ENCODE peak calls at places on chromosomes 2 and 18, in four cellular contexts. J is esophagus squamous epithelium, I is AG09319, E is GM06990. M is an unnamed sample.
A peak's percentile ranks its signal among the peaks of the same experiment; 100 is the strongest.

GRCh38 chr18:29076645-29077044 is 899.7 kb upstream of the CDH2 start:
- DNase-seq in J (no peak), I (no peak), E (no peak), M (no peak)

GRCh38 chr2:59540864-59541263 is 1012.6 kb downstream of the BCL11A start:
- DNase-seq in E (no peak), I (no peak), J (no peak), M (no peak)

GRCh38 chr2:64731746-64732145 is 78.0 kb upstream of the SERTAD2 start:
- DNase-seq in J (no peak), I (no peak), E (no peak), M (no peak)

GRCh38 chr2:101188683-101189405 is 37.7 kb upstream of the TBC1D8 start:
- DNase-seq in E (no peak), J (no peak), I (no peak), M (peak; percentile 42)

GRCh38 chr2:127611076-127611925 is 34.7 kb upstream of the GPR17 start:
- DNase-seq in J (no peak), E (no peak), I (no peak), M (no peak)

GRCh38 chr18:73924836-73925235 is 222.8 kb downstream of the FBXO15 start:
- DNase-seq in J (no peak), I (no peak), E (no peak), M (no peak)

GRCh38 chr2:227395556-227395955 is 7.8 kb upstream of the SCYGR1 start:
- DNase-seq in E (no peak), J (no peak), I (no peak), M (no peak)

GRCh38 chr2:88177556-88177955 is 7.4 kb downstream of the THNSL2 start:
- DNase-seq in J (no peak), I (no peak), E (no peak), M (no peak)

GRCh38 chr2:27715318-27716165 is 51.9 kb downstream of the SLC4A1AP start:
- DNase-seq in E (peak; percentile 37), I (no peak), J (no peak), M (no peak)

GRCh38 chr18:6370886-6371635 is 43.6 kb downstream of the L3MBTL4 start:
- DNase-seq in E (no peak), I (no peak), J (no peak), M (peak; percentile 11)

GRCh38 chr2:166417669-166418068 is 41.9 kb upstream of the SCN9A start:
- DNase-seq in I (no peak), J (no peak), E (no peak), M (peak; percentile 58)

GRCh38 chr2:169711751-169712509 is 17.7 kb downstream of the PHOSPHO2 start:
- DNase-seq in E (no peak), I (no peak), J (no peak), M (no peak)

GRCh38 chr18:76348267-76349066 is 146.6 kb downstream of the ZNF516 start:
- DNase-seq in E (no peak), I (no peak), J (no peak), M (no peak)

GRCh38 chr18:26052497-26052896 is 37.9 kb downstream of the SS18 start:
- DNase-seq in I (no peak), E (no peak), J (no peak), M (no peak)

GRCh38 chr2:95268208-95269035 is 5.8 kb upstream of the PROM2 start:
- DNase-seq in I (no peak), J (no peak), E (no peak), M (no peak)

GRCh38 chr2:96942907-96943632 is 43.3 kb downstream of the FAM178B start:
- DNase-seq in I (no peak), E (no peak), J (no peak), M (no peak)

GRCh38 chr2:235551965-235552364 is 58.1 kb downstream of the AGAP1 start:
- DNase-seq in I (no peak), E (no peak), J (no peak), M (peak; percentile 70)

GRCh38 chr2:229713371-229714079 is 830 bp downstream of the DNER start:
- DNase-seq in E (peak; percentile 23), J (no peak), I (no peak), M (peak; percentile 56)

GRCh38 chr2:54310961-54311360 is 54.9 kb upstream of the TSPYL6 start:
- DNase-seq in J (no peak), E (no peak), I (no peak), M (no peak)

GRCh38 chr2:41963661-41964525 is 83.9 kb upstream of the PKDCC start:
- DNase-seq in I (no peak), E (no peak), J (no peak), M (no peak)

DNA sequence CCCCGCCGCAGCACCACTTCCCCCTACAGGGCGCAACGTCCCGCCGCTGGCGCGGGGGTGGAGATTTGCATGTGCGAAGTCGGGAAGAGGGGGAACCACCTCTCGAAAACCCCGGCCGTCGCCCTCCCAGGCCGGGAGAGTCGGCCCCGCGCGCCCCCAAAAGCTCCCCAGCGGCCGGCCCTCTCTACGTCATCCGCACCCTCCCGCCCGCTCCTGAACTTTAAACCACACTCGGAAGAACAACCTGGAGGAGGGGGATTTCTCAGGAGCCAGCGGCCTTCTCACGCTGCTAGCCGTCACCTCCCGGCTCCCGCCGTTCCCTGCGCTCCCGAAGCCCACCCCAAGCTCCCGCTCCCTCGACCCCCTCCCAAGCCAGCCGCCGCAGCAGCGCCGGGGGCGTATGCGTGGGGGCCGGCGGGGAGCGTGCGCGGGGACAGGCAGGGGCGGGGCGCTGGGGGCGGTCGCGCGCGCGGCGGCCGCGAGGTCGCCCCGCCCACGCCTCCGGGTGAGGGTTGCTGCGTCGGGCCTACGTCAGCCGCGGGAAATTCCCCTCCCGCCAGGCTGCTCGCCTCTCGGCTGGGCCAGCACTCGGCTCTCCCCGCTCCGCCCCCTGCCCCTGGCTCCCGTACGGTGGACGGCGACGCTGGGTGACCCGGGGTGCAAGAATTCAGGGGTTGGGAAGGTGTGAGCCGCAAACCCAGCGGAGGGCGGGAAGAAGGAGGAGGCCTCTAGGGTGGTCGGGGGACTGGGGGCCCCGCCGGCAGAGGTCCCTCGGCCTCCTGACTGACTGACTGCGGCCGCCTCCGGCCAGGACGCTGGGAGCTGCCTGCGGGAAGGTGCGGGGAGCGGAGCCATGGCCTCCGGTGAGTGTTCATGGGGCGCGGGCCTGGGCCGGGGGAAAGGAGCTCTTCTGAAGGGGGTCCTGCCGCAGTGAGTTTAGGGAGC is at the start of gene REL:
- DNase-seq in J (peak; percentile 45), E (peak; percentile 93), I (peak; percentile 74), M (peak; percentile 90)
- TF ChIP-seq CTCF in J (no peak), E (peak; percentile 27), I (peak; percentile 30), M (peak; percentile 11)

DNA sequence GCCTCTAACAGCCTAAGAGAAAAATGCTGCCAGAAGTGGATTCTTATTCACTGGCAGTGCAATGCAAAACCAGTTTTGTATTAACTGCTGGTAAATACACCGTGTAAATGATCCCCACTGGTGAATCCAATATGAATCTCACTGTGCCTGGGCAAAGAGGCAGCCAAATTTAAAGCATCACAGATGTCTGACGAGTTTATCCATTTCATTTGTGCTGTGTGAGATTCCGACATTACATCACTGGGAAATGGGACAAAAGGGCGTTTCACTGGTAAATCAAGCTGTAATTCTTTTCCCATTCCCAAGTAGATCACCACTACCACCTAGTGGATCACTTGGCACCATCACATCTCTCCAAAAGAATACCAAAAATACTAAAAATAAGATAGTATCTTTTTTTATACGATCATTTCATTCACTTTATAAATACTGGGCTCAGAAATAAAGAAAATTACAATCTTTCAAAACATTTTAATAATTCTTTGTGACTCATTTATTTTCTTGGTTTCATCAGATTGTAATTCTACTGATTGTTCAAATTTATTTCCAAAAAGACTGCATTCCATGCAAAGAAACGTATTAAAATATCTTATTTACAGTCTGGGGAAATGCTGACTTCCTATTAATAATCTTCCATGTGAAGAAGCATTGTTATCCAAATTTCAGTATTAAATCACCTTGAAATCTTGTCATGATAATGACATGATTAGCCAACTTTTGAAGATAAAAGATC is 125.6 kb downstream of the GRB14 start:
- DNase-seq in E (no peak), I (peak; percentile 8), J (no peak), M (peak; percentile 63)
- TF ChIP-seq CTCF in E (no peak), I (peak; percentile 62), J (peak; percentile 14), M (peak; percentile 68)

GRCh38 chr2:174343638-174344455 is 9.1 kb downstream of the SP9 start:
- DNase-seq in E (peak; percentile 13), I (no peak), J (no peak), M (no peak)
- TF ChIP-seq CTCF in E (no peak), I (no peak), J (no peak), M (no peak)

DNA sequence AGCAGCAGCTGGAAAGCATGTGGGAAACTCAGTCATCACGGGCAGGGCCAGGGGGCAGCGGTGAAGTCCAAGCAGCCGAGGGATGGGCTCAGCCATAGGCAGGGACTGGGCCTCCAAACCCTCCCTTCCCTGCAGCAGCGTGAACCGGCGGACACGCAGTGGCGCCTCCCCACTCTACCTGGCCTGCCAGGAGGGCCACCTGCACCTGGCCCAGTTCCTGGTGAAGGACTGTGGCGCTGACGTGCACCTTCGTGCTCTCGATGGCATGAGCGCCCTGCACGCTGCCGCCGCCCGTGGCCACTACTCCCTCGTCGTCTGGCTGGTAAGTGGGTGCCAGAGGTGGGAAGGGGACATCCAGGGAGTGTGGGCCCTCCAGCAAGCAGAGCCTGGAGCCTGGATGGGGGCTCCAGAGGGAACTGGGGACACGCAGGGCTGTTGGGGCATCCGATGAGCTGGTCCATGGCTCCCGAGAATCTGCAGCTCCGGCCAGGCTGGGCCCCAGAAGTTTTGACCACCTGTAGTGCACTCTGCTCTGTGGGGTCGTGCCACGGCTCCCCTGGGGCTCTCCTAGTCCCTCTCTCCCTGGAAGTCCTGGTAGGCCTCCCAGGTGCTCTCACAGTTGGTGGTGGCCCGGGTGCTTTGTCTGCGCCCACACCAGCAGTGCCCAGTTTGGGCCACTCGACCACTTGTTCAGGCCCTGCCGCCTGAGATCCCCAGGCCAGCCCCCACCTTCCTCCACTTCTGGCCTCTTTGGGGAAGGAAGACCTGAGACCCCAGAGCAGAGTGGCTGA is 4.6 kb downstream of the ESPNL start:
- DNase-seq in E (no peak), J (no peak), I (no peak), M (no peak)
- TF ChIP-seq CTCF in E (no peak), J (no peak), I (no peak), M (no peak)

GRCh38 chr2:19541884-19542283 is 183.5 kb upstream of the OSR1 start:
- DNase-seq in E (no peak), J (no peak), I (no peak), M (no peak)
- TF ChIP-seq CTCF in E (no peak), J (no peak), I (no peak), M (no peak)

M was measured in MCF 10A.